ENCODE peak calls at places on chromosomes 16 and 17, in seven cellular contexts. G is NT2/D1, Y is HCT116, W is GM12878, E is HepG2, F is SK-N-SH, R is H1. Q is an unnamed sample.

GRCh38 chr17:62064791-62065563 is at the start of gene MED13:
- DNase-seq in G (no peak), Y (no peak), W (no peak), E (peak), F (peak), R (peak), Q (peak)

GRCh38 chr16:52488837-52489289 is 58.1 kb downstream of the TOX3 start:
- DNase-seq in G (no peak), Y (no peak), W (no peak), E (peak), F (no peak), R (no peak), Q (no peak)

GRCh38 chr16:64977211-64977920 is 144.5 kb downstream of the CDH11 start:
- DNase-seq in G (no peak), Y (no peak), W (no peak), E (no peak), F (no peak), R (no peak), Q (no peak)

GRCh38 chr17:12850996-12851395 is 61.7 kb downstream of the ARHGAP44 start:
- DNase-seq in G (no peak), Y (no peak), W (no peak), E (no peak), F (no peak), R (no peak), Q (no peak)

GRCh38 chr16:57781741-57782606 is 20.3 kb downstream of the KIFC3 start:
- DNase-seq in G (no peak), Y (no peak), W (no peak), E (peak), F (no peak), R (no peak), Q (no peak)

GRCh38 chr17:3657874-3658783 is 10.2 kb downstream of the TAX1BP3 start:
- DNase-seq in G (no peak), Y (no peak), W (no peak), E (no peak), F (no peak), R (no peak), Q (no peak)

GRCh38 chr17:79738643-79739042 is 7.9 kb downstream of the ENPP7 start:
- DNase-seq in G (no peak), Y (no peak), W (no peak), E (no peak), F (no peak), R (no peak), Q (no peak)

GRCh38 chr16:59459811-59460210 is 725.7 kb upstream of the GOT2 start:
- DNase-seq in G (no peak), Y (no peak), W (no peak), E (no peak), F (no peak), R (no peak), Q (no peak)

GRCh38 chr16:48524348-48525200 is 85.4 kb downstream of the N4BP1 start:
- DNase-seq in G (no peak), Y (no peak), W (no peak), E (peak), F (no peak), R (no peak), Q (no peak)

GRCh38 chr17:15977894-15978293 is 21.6 kb downstream of the ZSWIM7 start:
- DNase-seq in G (no peak), Y (no peak), W (no peak), E (no peak), F (no peak), R (no peak), Q (no peak)

GRCh38 chr17:49123061-49123460 is 9.5 kb upstream of the B4GALNT2 start:
- DNase-seq in G (no peak), Y (no peak), W (no peak), E (no peak), F (no peak), R (no peak), Q (no peak)

GRCh38 chr16:29775742-29776408 is 2.2 kb upstream of the ZG16 start:
- DNase-seq in G (no peak), Y (no peak), W (no peak), E (no peak), F (no peak), R (no peak), Q (peak)

GRCh38 chr17:14301279-14301760 is 439 bp downstream of the HS3ST3B1 start:
- DNase-seq in G (no peak), Y (no peak), W (no peak), E (no peak), F (peak), R (no peak), Q (peak)

GRCh38 chr17:57925361-57925990 is 29.7 kb downstream of the CUEDC1 start:
- DNase-seq in G (no peak), Y (no peak), W (no peak), E (no peak), F (peak), R (no peak), Q (no peak)

GRCh38 chr16:1225051-1225451 is at the start of gene TPSG1:
- DNase-seq in G (no peak), Y (no peak), W (no peak), E (no peak), F (no peak), R (no peak), Q (no peak)

GRCh38 chr16:19417640-19418039 is at the start of gene TMC5:
- DNase-seq in G (no peak), Y (no peak), W (no peak), E (no peak), F (no peak), R (no peak), Q (peak)

GRCh38 chr17:77404812-77405581 is 264.2 kb downstream of the SEC14L1 start:
- DNase-seq in G (no peak), Y (no peak), W (peak), E (no peak), F (no peak), R (no peak), Q (no peak)

GRCh38 chr17:77054926-77055325 is 85.8 kb upstream of the SEC14L1 start:
- DNase-seq in G (no peak), Y (no peak), W (no peak), E (no peak), F (peak), R (no peak), Q (no peak)

GRCh38 chr16:87210949-87211348 is 106.2 kb downstream of the C16orf95 start:
- DNase-seq in G (no peak), Y (no peak), W (no peak), E (no peak), F (no peak), R (no peak), Q (no peak)

GRCh38 chr17:81608605-81609004 is 28.3 kb downstream of the NPLOC4 start:
- DNase-seq in G (no peak), Y (no peak), W (no peak), E (no peak), F (no peak), R (no peak), Q (no peak)

GRCh38 chr16:1183235-1183907 is 30.5 kb downstream of the CACNA1H start:
- DNase-seq in G (peak), Y (no peak), W (no peak), E (no peak), F (peak), R (no peak), Q (no peak)

GRCh38 chr17:48990882-48991357 is 6.3 kb upstream of the IGF2BP1 start:
- DNase-seq in G (no peak), Y (no peak), W (no peak), E (no peak), F (no peak), R (peak), Q (peak)

GRCh38 chr16:85485379-85485778 is 127.7 kb upstream of the GSE1 start:
- DNase-seq in G (no peak), Y (no peak), W (no peak), E (no peak), F (no peak), R (no peak), Q (no peak)

GRCh38 chr16:58329147-58329546 is 34.3 kb upstream of the PRSS54 start:
- DNase-seq in G (no peak), Y (no peak), W (no peak), E (no peak), F (no peak), R (no peak), Q (no peak)

GRCh38 chr17:62822080-62822904 is 14.2 kb upstream of the MARCHF10 start:
- DNase-seq in G (no peak), Y (no peak), W (no peak), E (peak), F (no peak), R (no peak), Q (no peak)

DNA sequence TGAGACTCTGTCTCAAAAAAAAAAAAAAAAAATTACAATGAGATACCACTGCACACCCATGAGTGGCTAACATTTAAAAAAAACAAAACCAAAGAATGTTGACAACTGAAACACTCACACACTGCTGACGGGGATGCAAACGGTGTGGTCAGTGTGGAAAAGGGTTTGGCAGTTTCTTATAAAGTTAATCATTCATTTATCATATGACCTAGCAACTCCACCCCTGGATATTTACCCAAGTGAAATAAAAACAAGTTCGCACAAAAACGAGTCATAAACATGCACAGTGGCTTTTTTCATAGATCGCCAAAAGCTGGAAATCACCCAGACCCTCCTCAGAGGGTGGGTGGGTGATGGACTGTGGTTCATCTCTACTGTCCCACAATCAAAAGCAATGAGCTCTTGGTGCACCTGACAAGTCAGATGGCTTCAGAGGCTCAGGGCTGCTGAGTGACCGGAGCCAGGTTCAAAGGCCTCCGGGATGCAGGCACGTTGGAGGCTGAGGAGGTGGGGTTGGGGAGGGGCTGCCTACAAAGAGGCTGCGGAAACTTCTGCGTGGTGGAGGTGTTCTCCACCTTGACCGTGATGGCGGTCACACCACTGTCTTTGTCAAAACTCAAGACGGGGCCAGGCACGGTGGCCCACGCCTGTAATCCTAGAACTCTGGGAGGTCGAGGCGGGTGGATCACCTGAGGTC is 14.1 kb downstream of the RAB40B start:
- DNase-seq in G (no peak), Y (no peak), W (peak), E (no peak), F (no peak), R (no peak), Q (no peak)
- TF ChIP-seq YY1 in G (no peak), Y (no peak), W (no peak), E (no peak), F (no peak), R (no peak), Q (no peak)

DNA sequence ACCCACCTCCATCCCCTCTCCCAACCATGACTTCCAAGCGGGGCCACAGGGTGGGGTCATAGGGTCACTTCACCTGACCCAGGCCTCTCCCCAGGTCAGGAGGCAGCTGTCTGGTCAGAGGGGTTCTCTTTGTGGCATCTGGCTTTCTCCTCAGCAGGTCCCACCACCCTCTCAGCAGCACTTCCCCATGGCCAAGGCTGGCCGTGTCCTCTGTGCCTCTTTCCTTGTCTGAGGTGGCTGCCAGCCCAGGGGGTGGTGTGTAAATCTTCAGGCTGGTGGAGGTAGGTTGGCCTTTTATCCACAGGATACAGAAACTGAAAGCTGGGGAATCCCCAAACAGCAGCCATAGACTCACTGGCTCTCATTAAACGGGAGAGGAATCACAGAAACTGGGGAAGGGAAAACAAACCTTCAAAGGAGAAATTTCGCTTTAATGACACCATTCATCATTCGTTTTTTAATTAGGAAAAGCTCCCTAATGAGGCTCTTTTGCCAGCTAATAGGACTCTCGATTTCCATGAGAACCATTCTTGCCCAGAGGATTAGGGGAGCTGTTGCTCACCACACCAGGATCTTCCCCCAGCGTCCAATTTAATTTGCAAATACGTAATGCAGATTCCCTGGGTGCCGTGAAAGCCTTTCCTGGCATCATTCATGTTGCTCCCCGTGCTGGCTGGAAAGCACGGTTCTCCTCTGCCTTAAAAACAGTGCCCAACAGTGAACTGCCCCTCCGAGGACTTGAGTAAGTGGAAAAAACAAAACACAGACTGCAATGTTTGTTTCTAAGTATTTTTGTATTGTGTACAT is 18.0 kb downstream of the C17orf75 start:
- DNase-seq in G (no peak), Y (no peak), W (no peak), E (no peak), F (peak), R (no peak), Q (no peak)
- TF ChIP-seq YY1 in G (no peak), Y (no peak), W (no peak), E (no peak), F (no peak), R (peak), Q (no peak)

DNA sequence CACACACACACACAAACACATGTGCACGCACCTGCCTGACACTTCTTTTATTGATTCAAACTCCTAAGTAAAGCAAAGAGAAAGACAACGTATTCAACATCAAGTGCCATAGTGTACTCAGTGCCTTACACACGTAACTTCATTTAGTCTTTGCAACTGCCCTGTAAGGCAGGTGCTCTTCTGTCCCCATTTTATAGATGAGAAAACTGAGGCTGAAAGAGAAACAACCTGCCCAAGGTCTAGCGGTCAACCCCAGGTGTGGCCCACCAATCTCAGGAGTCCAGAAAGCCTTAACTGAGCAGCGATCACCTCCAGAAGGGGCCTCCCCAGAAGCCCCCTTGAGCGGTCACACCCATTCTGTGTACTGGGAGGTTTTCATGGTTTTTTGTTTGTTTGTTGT is 10.3 kb upstream of the GSG1L start:
- DNase-seq in G (no peak), Y (no peak), W (no peak), E (no peak), F (no peak), R (no peak), Q (no peak)
- TF ChIP-seq YY1 in G (no peak), Y (no peak), W (no peak), E (no peak), F (no peak), R (no peak), Q (no peak)

GRCh38 chr17:50129946-50130777 is at the start of gene SAMD14:
- DNase-seq in G (no peak), Y (no peak), W (no peak), E (no peak), F (peak), R (no peak), Q (peak)

GRCh38 chr17:50128441-50129302 is 1.3 kb downstream of the SAMD14 start:
- DNase-seq in G (no peak), Y (no peak), W (no peak), E (no peak), F (no peak), R (peak), Q (no peak)

GRCh38 chr17:50125420-50125997 is 4.5 kb downstream of the SAMD14 start:
- DNase-seq in G (no peak), Y (no peak), W (no peak), E (no peak), F (no peak), R (no peak), Q (no peak)

GRCh38 chr17:50129303-50129945 is 536 bp downstream of the SAMD14 start:
- DNase-seq in G (no peak), Y (no peak), W (no peak), E (no peak), F (peak), R (no peak), Q (no peak)

DNA sequence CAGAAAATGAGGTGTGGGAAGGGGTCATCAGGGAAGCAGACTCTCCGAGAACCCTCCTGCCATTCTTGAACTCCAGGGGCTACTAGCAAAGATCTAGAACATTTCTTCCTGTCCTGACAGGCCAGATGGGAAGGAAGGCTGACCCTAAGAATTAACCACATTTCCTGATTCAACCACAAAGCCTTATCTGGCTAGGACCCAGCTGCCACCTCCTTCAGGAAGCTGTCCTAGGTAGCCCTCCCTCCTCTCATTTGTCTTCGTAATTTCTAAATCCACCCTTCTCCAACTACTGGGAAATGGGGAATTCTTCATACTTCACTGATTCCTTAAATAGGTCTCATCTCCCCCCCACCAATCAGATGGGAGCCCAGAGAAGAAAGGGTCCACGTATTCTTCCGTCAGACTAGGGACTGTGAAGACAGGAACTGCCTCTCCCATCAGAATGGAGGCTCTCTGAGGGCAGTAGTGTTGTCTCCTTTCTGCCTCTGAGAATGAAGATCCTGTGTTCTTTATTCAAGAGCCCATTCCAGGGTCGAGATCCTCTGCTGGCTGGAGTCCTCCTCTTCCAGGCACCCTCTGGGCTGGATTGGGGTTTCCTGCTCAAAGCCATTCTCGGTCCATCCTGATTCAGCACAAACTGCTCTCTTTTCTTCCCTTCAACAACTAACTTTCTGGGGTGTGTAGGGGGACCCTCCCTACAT is 2.1 kb downstream of the SAMD14 start:
- DNase-seq in G (no peak), Y (no peak), W (no peak), E (no peak), F (no peak), R (no peak), Q (no peak)
- TF ChIP-seq YY1 in G (no peak), Y (no peak), W (no peak), E (no peak), F (no peak), R (no peak), Q (no peak)

GRCh38 chr17:1948517-1948825 is 76.7 kb downstream of the RTN4RL1 start:
- DNase-seq in G (no peak), Y (no peak), W (no peak), E (no peak), F (no peak), R (no peak), Q (no peak)

GRCh38 chr17:1949754-1950153 is 75.4 kb downstream of the RTN4RL1 start:
- DNase-seq in G (no peak), Y (no peak), W (no peak), E (no peak), F (no peak), R (no peak), Q (no peak)

GRCh38 chr17:1947229-1947742 is 77.8 kb downstream of the RTN4RL1 start:
- DNase-seq in G (no peak), Y (no peak), W (no peak), E (peak), F (peak), R (no peak), Q (no peak)

GRCh38 chr17:1946021-1946932 is 78.9 kb downstream of the RTN4RL1 start:
- DNase-seq in G (no peak), Y (no peak), W (no peak), E (peak), F (no peak), R (no peak), Q (no peak)

GRCh38 chr17:1947743-1948516 is 77.2 kb downstream of the RTN4RL1 start:
- DNase-seq in G (no peak), Y (no peak), W (no peak), E (peak), F (no peak), R (no peak), Q (no peak)
- TF ChIP-seq YY1 in G (no peak), Y (no peak), W (no peak), E (no peak), F (no peak), R (no peak), Q (no peak)

GRCh38 chr17:47188266-47188665 is 829 bp downstream of the CDC27 start:
- DNase-seq in G (no peak), Y (no peak), W (no peak), E (no peak), F (peak), R (no peak), Q (peak)
- TF ChIP-seq YY1 in G (no peak), Y (no peak), W (peak), E (no peak), F (no peak), R (no peak), Q (no peak)

GRCh38 chr17:64063766-64064224 is 43.4 kb upstream of the ICAM2 start:
- DNase-seq in G (peak), Y (no peak), W (no peak), E (peak), F (peak), R (peak), Q (peak)
- TF ChIP-seq YY1 in G (no peak), Y (peak), W (no peak), E (no peak), F (no peak), R (no peak), Q (no peak)

DNA sequence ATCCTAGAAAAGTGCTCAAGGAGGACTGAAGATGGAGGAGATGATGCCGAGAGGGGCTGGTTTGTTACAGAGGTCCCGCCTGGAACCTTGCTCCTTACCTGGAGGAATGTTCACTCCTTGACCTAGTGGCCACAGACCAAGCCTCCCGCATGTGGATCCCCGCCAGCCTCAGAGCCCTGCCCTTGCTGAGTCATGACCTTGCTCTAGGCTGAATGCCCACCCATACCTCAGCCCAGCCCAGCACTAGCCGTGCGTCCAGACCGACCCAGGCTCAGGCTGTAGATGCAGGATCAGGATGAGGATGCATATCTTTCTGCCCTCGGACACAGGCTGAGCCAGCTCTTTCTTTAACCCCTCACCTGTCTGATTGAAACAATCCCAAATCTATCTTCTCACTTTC is 34.8 kb downstream of the WSCD1 start:
- DNase-seq in G (no peak), Y (no peak), W (no peak), E (no peak), F (no peak), R (no peak), Q (no peak)
- TF ChIP-seq YY1 in G (no peak), Y (no peak), W (no peak), E (no peak), F (no peak), R (no peak), Q (no peak)